ENCODE peak calls at places on chromosome 1, in eight cellular contexts. D, T, Y, I, C, F, W and K are unnamed samples.

GRCh38 chr1:201904579-201904978 is 15.9 kb downstream of the SHISA4 start:
- DNase-seq in Y (peak; percentile 55), D (no peak), F (peak; percentile 63), W (peak; percentile 90), T (peak; percentile 93), I (peak; percentile 93), C (no peak), K (no peak)

GRCh38 chr1:111085666-111086065 is 54.2 kb downstream of the DRAM2 start:
- DNase-seq in W (no peak), I (no peak), Y (no peak), F (no peak), C (no peak), D (no peak), T (no peak), K (no peak)

GRCh38 chr1:25018878-25019277 is 88.8 kb upstream of the RUNX3 start:
- DNase-seq in T (no peak), F (no peak), W (no peak), I (no peak), D (no peak), C (no peak), Y (no peak), K (peak; percentile 8)

GRCh38 chr1:24709748-24710416 is 35.4 kb upstream of the CLIC4 start:
- DNase-seq in Y (no peak), W (no peak), I (no peak), D (no peak), T (no peak), C (no peak), F (no peak), K (no peak)

GRCh38 chr1:188237573-188238353 is 1409.0 kb downstream of the PLA2G4A start:
- DNase-seq in T (no peak), C (peak; percentile 45), W (peak; percentile 26), Y (no peak), D (no peak), I (no peak), F (no peak), K (no peak)

GRCh38 chr1:246632584-246633168 is 66.4 kb downstream of the CNST start:
- DNase-seq in D (no peak), T (no peak), F (no peak), Y (no peak), C (no peak), I (no peak), W (peak; percentile 78), K (no peak)

GRCh38 chr1:84940481-84940880 is 47.5 kb upstream of the LPAR3 start:
- DNase-seq in D (no peak), F (no peak), T (no peak), C (no peak), Y (no peak), I (no peak), W (no peak), K (no peak)

GRCh38 chr1:75062111-75062510 is 72.1 kb upstream of the LHX8 start:
- DNase-seq in I (no peak), W (no peak), Y (no peak), D (no peak), F (no peak), C (no peak), T (no peak), K (no peak)

GRCh38 chr1:29259802-29260441 is 23.6 kb downstream of the PTPRU start:
- DNase-seq in C (no peak), T (peak; percentile 43), D (peak; percentile 76), F (peak; percentile 62), W (peak; percentile 39), Y (peak; percentile 30), I (peak; percentile 76), K (no peak)

GRCh38 chr1:213162862-213163261 is 111.8 kb downstream of the RPS6KC1 start:
- DNase-seq in C (no peak), D (no peak), W (no peak), T (no peak), Y (no peak), F (no peak), I (no peak), K (no peak)

GRCh38 chr1:155646307-155646706 is 36.3 kb downstream of the MSTO1 start:
- DNase-seq in C (no peak), T (no peak), D (no peak), I (no peak), F (no peak), W (peak; percentile 37), Y (no peak), K (no peak)

GRCh38 chr1:198167436-198167934 is 10.7 kb downstream of the NEK7 start:
- DNase-seq in I (peak; percentile 67), T (no peak), F (no peak), W (no peak), Y (peak; percentile 30), C (no peak), D (no peak), K (no peak)

GRCh38 chr1:27602510-27603319 is 1.2 kb downstream of the AHDC1 start:
- DNase-seq in C (no peak), D (peak; percentile 74), I (peak; percentile 58), F (peak; percentile 83), W (no peak), Y (peak; percentile 69), T (peak; percentile 75), K (no peak)

GRCh38 chr1:27601771-27602509 is 2.0 kb downstream of the AHDC1 start:
- DNase-seq in Y (peak; percentile 55), I (peak; percentile 35), T (peak; percentile 51), C (no peak), W (no peak), D (peak; percentile 90), F (peak; percentile 73), K (no peak)

GRCh38 chr1:27603962-27604578 is at the start of gene AHDC1:
- DNase-seq in Y (peak; percentile 91), T (peak; percentile 93), I (peak; percentile 97), C (peak; percentile 65), W (peak; percentile 89), F (peak; percentile 93), D (peak; percentile 94), K (peak; percentile 98)

GRCh38 chr1:27604579-27605299 is 795 bp upstream of the AHDC1 start:
- DNase-seq in C (no peak), I (peak; percentile 29), W (no peak), Y (no peak), D (no peak), F (no peak), T (no peak), K (no peak)

DNA sequence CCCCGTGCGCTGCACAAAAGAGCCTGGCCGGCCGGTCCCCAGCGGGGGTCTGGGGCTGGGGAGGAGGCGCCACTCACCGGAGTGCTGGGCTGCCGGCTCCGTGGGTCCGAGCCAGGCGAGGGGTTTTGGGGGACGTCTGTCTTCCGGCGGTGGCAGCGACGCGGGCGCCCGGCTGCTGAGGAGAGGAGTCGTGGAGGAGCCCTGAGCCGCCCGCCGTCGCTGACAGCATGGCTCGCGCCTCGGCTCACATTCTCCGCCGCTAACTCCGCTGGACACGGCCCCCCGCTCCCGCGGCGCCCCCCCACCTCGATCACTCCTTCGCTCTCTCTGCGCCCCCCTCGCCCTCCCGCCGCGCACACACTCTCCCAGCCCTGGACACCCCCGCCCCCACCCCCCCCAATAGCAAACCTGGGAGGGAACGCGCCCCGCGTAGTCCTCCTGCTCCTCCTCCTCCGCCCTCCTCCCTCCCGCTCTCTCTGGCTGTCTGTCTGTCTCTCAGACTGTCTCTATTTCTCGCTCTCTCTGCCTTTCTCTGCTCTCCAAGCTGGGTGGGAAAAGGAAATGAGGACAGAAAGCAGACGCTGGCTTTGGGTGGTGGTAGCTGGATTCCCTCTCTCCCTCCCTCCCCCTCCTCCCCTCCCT is 503 bp downstream of the AHDC1 start:
- DNase-seq in Y (no peak), I (peak; percentile 64), W (no peak), D (no peak), C (no peak), F (peak; percentile 72), T (no peak), K (no peak)
- H3K27ac ChIP-seq in Y (peak overlapping the region; percentile 96), I (peak overlapping the region; percentile 90), W (peak overlapping the region; percentile 57), D (peak overlapping the region; percentile 79), C (peak overlapping the region; percentile 68), F (peak overlapping the region; percentile 92), T (peak overlapping the region; percentile 99), K (peak overlapping the region; percentile 83)

DNA sequence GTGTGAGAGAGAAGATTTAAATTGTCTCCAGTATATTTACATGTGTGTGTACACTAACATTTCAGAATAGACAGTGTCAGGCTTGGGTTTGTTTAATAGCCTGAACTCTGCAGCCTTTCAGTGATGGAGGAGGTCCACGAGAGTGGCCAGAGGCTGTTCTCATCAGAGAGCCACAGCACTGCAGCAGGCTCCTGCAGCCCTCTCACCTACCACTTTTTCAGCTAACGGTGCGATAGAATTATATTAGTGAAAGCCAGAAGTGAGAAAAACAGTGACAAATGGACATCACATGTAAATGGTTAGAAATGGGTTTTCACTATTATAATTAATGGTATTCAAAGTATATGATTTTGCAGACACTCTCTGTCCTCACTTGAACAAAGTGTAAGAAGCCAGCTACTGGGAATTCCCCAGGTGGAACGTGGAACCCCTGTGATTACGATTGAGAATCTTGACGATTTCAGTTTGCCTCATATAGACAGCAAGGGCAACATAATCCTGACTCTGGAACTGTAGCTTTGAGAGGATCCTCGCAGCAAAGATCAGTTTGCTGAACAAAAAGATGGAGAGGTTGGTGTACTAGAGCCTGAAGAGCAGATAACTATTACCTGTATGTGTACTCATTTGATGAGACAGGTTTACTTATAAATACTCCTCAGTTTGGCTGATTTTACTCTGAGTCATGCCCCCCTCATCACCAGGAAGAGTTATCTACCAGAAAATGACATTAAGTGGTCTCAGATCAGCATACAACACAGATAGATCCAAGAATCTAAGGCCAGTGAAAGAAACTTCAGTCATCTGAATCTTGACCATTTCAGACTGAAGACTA is 31.4 kb downstream of the IFI16 start:
- DNase-seq in D (no peak), T (no peak), W (no peak), Y (no peak), C (no peak), I (no peak), F (no peak), K (no peak)
- H3K36me3 ChIP-seq in D (no peaks in the 10 kb centered on the region), T (no peaks in the 10 kb centered on the region), W (peaks cover 14% of the 10 kb centered on the region), Y (peaks cover 96% of the 10 kb centered on the region), C (no peaks in the 10 kb centered on the region), I (no peaks in the 10 kb centered on the region), F (no peaks in the 10 kb centered on the region), K (peaks cover 92% of the 10 kb centered on the region)

GRCh38 chr1:205286335-205286950 is 35.1 kb downstream of the NUAK2 start:
- DNase-seq in T (no peak), W (peak; percentile 57), I (no peak), F (no peak), C (no peak), D (no peak), Y (no peak), K (peak; percentile 48)

GRCh38 chr1:205287076-205287475 is 34.5 kb downstream of the NUAK2 start:
- DNase-seq in Y (no peak), F (no peak), I (no peak), T (no peak), D (no peak), W (no peak), C (no peak), K (no peak)

GRCh38 chr1:205284420-205285144 is 37.0 kb downstream of the NUAK2 start:
- DNase-seq in C (peak; percentile 75), D (peak; percentile 74), F (peak; percentile 80), Y (peak; percentile 79), I (peak; percentile 70), W (peak; percentile 92), T (peak; percentile 90), K (peak; percentile 96)

GRCh38 chr1:205285391-205286101 is 36.0 kb downstream of the NUAK2 start:
- DNase-seq in C (no peak), T (peak; percentile 50), D (no peak), I (no peak), Y (no peak), F (no peak), W (peak; percentile 55), K (no peak)

GRCh38 chr1:205287723-205288122 is 33.8 kb downstream of the NUAK2 start:
- DNase-seq in D (no peak), I (no peak), T (no peak), W (no peak), F (no peak), C (no peak), Y (no peak), K (no peak)
- H3K4me3 ChIP-seq in D (no peak overlapping the region), I (no peak overlapping the region), T (no peak overlapping the region), W (no peak overlapping the region), F (no peak overlapping the region), C (no peak overlapping the region), Y (no peak overlapping the region), K (no peak overlapping the region)

GRCh38 chr1:16446116-16446515 is 5.6 kb downstream of the NECAP2 start:
- DNase-seq in F (no peak), C (no peak), Y (no peak), I (no peak), T (no peak), W (no peak), D (no peak), K (no peak)
- H3K27ac ChIP-seq in F (no peak overlapping the region), C (no peak overlapping the region), Y (no peak overlapping the region), I (no peak overlapping the region), T (no peak overlapping the region), W (no peak overlapping the region), D (no peak overlapping the region), K (no peak overlapping the region)